ENCODE peak calls at places on chromosomes 7 and 10, in seven cellular contexts. One of them, this sample, is unnamed. For H3K4me1 and H3K9me3, the result is how much of the 10 kb centered on the place peaks cover.

GRCh38 chr7:2649991-2650390 is 18.2 kb downstream of the TTYH3 start:
- DNase-seq in right atrium auricular region: no peak
- DNase-seq in fibroblast of lung: no peak
- DNase-seq in left ventricle myocardium inferior: no peak
- DNase-seq in HCT116: no peak
- DNase-seq in pancreas: no peak
- DNase-seq in CD4-positive, CD25-positive, alpha-beta regulatory T cell: no peak
- DNase-seq in this sample: no peak

GRCh38 chr7:147436718-147437117 is 1153.8 kb upstream of the C7orf33 start:
- DNase-seq in CD4-positive, CD25-positive, alpha-beta regulatory T cell: no peak
- DNase-seq in right atrium auricular region: no peak
- DNase-seq in pancreas: no peak
- DNase-seq in HCT116: no peak
- DNase-seq in fibroblast of lung: no peak
- DNase-seq in left ventricle myocardium inferior: no peak
- DNase-seq in this sample: no peak

GRCh38 chr10:10164845-10165244 is 852.8 kb upstream of the CELF2 start:
- DNase-seq in HCT116: no peak
- DNase-seq in fibroblast of lung: no peak
- DNase-seq in right atrium auricular region: no peak
- DNase-seq in CD4-positive, CD25-positive, alpha-beta regulatory T cell: no peak
- DNase-seq in left ventricle myocardium inferior: no peak
- DNase-seq in pancreas: no peak
- DNase-seq in this sample: no peak

GRCh38 chr7:136480875-136481274 is 387.6 kb upstream of the CHRM2 start:
- DNase-seq in CD4-positive, CD25-positive, alpha-beta regulatory T cell: no peak
- DNase-seq in right atrium auricular region: no peak
- DNase-seq in HCT116: no peak
- DNase-seq in left ventricle myocardium inferior: no peak
- DNase-seq in fibroblast of lung: no peak
- DNase-seq in pancreas: no peak
- DNase-seq in this sample: no peak

GRCh38 chr10:103968441-103969391 is 1.8 kb downstream of the SLK start:
- DNase-seq in left ventricle myocardium inferior: no peak
- DNase-seq in HCT116: no peak
- DNase-seq in fibroblast of lung: no peak
- DNase-seq in right atrium auricular region: no peak
- DNase-seq in pancreas: no peak
- DNase-seq in CD4-positive, CD25-positive, alpha-beta regulatory T cell: no peak
- DNase-seq in this sample: no peak

GRCh38 chr10:110818311-110819257 is 53.1 kb upstream of the PDCD4 start:
- DNase-seq in CD4-positive, CD25-positive, alpha-beta regulatory T cell: no peak
- DNase-seq in pancreas: no peak
- DNase-seq in left ventricle myocardium inferior: no peak
- DNase-seq in right atrium auricular region: no peak
- DNase-seq in HCT116: no peak
- DNase-seq in fibroblast of lung: no peak
- DNase-seq in this sample: no peak

GRCh38 chr7:5681423-5681822 is 100.0 kb downstream of the RNF216 start:
- DNase-seq in right atrium auricular region: no peak
- DNase-seq in left ventricle myocardium inferior: no peak
- DNase-seq in CD4-positive, CD25-positive, alpha-beta regulatory T cell: no peak
- DNase-seq in fibroblast of lung: peak
- DNase-seq in HCT116: no peak
- DNase-seq in pancreas: no peak
- DNase-seq in this sample: no peak

GRCh38 chr10:60963441-60964256 is 19.7 kb upstream of the RHOBTB1 start:
- DNase-seq in left ventricle myocardium inferior: no peak
- DNase-seq in pancreas: no peak
- DNase-seq in fibroblast of lung: peak
- DNase-seq in HCT116: no peak
- DNase-seq in CD4-positive, CD25-positive, alpha-beta regulatory T cell: no peak
- DNase-seq in right atrium auricular region: no peak
- DNase-seq in this sample: no peak

GRCh38 chr10:73967022-73967429 is 30.9 kb upstream of the VCL start:
- DNase-seq in HCT116: no peak
- DNase-seq in left ventricle myocardium inferior: no peak
- DNase-seq in right atrium auricular region: no peak
- DNase-seq in pancreas: no peak
- DNase-seq in CD4-positive, CD25-positive, alpha-beta regulatory T cell: no peak
- DNase-seq in fibroblast of lung: no peak
- DNase-seq in this sample: no peak

GRCh38 chr10:73857446-73857845 is 16.9 kb downstream of the CAMK2G start:
- DNase-seq in HCT116: no peak
- DNase-seq in fibroblast of lung: peak
- DNase-seq in left ventricle myocardium inferior: no peak
- DNase-seq in right atrium auricular region: no peak
- DNase-seq in pancreas: no peak
- DNase-seq in CD4-positive, CD25-positive, alpha-beta regulatory T cell: peak
- DNase-seq in this sample: no peak

GRCh38 chr10:79385804-79386531 is 38.7 kb downstream of the PPIF start:
- DNase-seq in right atrium auricular region: peak
- DNase-seq in CD4-positive, CD25-positive, alpha-beta regulatory T cell: no peak
- DNase-seq in pancreas: peak
- DNase-seq in left ventricle myocardium inferior: peak
- DNase-seq in HCT116: no peak
- DNase-seq in fibroblast of lung: no peak
- DNase-seq in this sample: no peak

GRCh38 chr7:158738841-158739240 is 34.2 kb upstream of the NCAPG2 start:
- DNase-seq in pancreas: no peak
- DNase-seq in fibroblast of lung: no peak
- DNase-seq in left ventricle myocardium inferior: no peak
- DNase-seq in HCT116: no peak
- DNase-seq in right atrium auricular region: no peak
- DNase-seq in CD4-positive, CD25-positive, alpha-beta regulatory T cell: no peak
- DNase-seq in this sample: no peak
- H3K27ac ChIP-seq in pancreas: no peak
- H3K27ac ChIP-seq in fibroblast of lung: no peak
- H3K27ac ChIP-seq in left ventricle myocardium inferior: no peak
- H3K27ac ChIP-seq in HCT116: no peak
- H3K27ac ChIP-seq in right atrium auricular region: no peak
- H3K27ac ChIP-seq in CD4-positive, CD25-positive, alpha-beta regulatory T cell: no peak
- H3K27ac ChIP-seq in this sample: no peak

GRCh38 chr10:124043310-124044142 is 49.9 kb downstream of the CHST15 start:
- DNase-seq in pancreas: peak
- DNase-seq in right atrium auricular region: no peak
- DNase-seq in left ventricle myocardium inferior: no peak
- DNase-seq in HCT116: no peak
- DNase-seq in CD4-positive, CD25-positive, alpha-beta regulatory T cell: no peak
- DNase-seq in fibroblast of lung: no peak
- DNase-seq in this sample: no peak

GRCh38 chr10:124041684-124042445 is 51.5 kb downstream of the CHST15 start:
- DNase-seq in HCT116: no peak
- DNase-seq in left ventricle myocardium inferior: no peak
- DNase-seq in fibroblast of lung: peak
- DNase-seq in right atrium auricular region: no peak
- DNase-seq in pancreas: no peak
- DNase-seq in CD4-positive, CD25-positive, alpha-beta regulatory T cell: no peak
- DNase-seq in this sample: no peak

GRCh38 chr10:124040454-124040853 is 52.9 kb downstream of the CHST15 start:
- DNase-seq in CD4-positive, CD25-positive, alpha-beta regulatory T cell: no peak
- DNase-seq in fibroblast of lung: no peak
- DNase-seq in HCT116: no peak
- DNase-seq in pancreas: no peak
- DNase-seq in right atrium auricular region: no peak
- DNase-seq in left ventricle myocardium inferior: no peak
- DNase-seq in this sample: no peak

GRCh38 chr10:124044143-124044862 is 49.1 kb downstream of the CHST15 start:
- DNase-seq in fibroblast of lung: no peak
- DNase-seq in left ventricle myocardium inferior: no peak
- DNase-seq in right atrium auricular region: no peak
- DNase-seq in CD4-positive, CD25-positive, alpha-beta regulatory T cell: no peak
- DNase-seq in HCT116: no peak
- DNase-seq in pancreas: peak
- DNase-seq in this sample: no peak

DNA sequence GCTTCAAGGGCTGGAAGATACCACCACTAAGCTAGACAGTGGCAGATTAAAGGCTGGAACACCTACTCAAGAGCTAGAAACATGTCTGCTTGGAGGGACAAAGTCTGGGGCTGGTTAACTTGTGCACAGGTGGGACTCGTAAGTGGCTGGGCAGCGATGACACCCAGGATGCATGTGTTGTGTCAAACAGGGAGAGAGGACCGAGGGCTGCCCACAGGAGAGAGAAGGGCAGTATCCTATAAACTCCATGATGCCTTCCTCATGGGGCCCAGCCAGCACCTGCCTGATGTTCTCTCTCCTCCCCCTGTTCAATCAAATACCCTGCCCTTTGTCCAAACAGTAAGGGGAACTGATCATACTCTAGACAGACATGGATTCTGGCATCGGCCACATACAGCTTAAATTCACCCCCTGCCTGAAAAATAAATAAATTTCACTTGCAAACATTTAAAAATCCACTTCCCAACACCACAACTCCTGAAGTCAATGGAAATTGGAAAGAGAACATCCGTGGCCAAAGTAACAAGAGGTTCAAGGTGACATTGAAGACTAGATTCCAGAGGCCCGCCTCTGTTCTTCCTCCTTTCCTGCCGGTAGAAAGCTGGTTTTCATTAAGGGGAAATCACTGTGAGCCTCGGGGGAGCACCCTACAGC is 50.6 kb downstream of the CHST15 start:
- DNase-seq in fibroblast of lung: no peak
- DNase-seq in pancreas: peak
- DNase-seq in CD4-positive, CD25-positive, alpha-beta regulatory T cell: no peak
- DNase-seq in right atrium auricular region: no peak
- DNase-seq in HCT116: no peak
- DNase-seq in left ventricle myocardium inferior: no peak
- DNase-seq in this sample: no peak
- H3K4me1 ChIP-seq in fibroblast of lung: under half
- H3K4me1 ChIP-seq in pancreas: under half
- H3K4me1 ChIP-seq in CD4-positive, CD25-positive, alpha-beta regulatory T cell: under half
- H3K4me1 ChIP-seq in right atrium auricular region: under half
- H3K4me1 ChIP-seq in HCT116: under half
- H3K4me1 ChIP-seq in left ventricle myocardium inferior: under half
- H3K4me1 ChIP-seq in this sample: under half

GRCh38 chr10:133208466-133208865 is 21.6 kb upstream of the UTF1 start:
- DNase-seq in right atrium auricular region: no peak
- DNase-seq in left ventricle myocardium inferior: no peak
- DNase-seq in pancreas: no peak
- DNase-seq in CD4-positive, CD25-positive, alpha-beta regulatory T cell: no peak
- DNase-seq in fibroblast of lung: no peak
- DNase-seq in HCT116: no peak
- DNase-seq in this sample: no peak

GRCh38 chr10:133207627-133208026 is 22.4 kb upstream of the UTF1 start:
- DNase-seq in fibroblast of lung: no peak
- DNase-seq in CD4-positive, CD25-positive, alpha-beta regulatory T cell: no peak
- DNase-seq in left ventricle myocardium inferior: no peak
- DNase-seq in HCT116: no peak
- DNase-seq in pancreas: no peak
- DNase-seq in right atrium auricular region: no peak
- DNase-seq in this sample: no peak

GRCh38 chr10:133209641-133210040 is 20.4 kb upstream of the UTF1 start:
- DNase-seq in CD4-positive, CD25-positive, alpha-beta regulatory T cell: no peak
- DNase-seq in HCT116: no peak
- DNase-seq in right atrium auricular region: no peak
- DNase-seq in pancreas: no peak
- DNase-seq in left ventricle myocardium inferior: no peak
- DNase-seq in fibroblast of lung: no peak
- DNase-seq in this sample: no peak

GRCh38 chr10:133210398-133211140 is 19.4 kb upstream of the UTF1 start:
- DNase-seq in pancreas: no peak
- DNase-seq in fibroblast of lung: no peak
- DNase-seq in CD4-positive, CD25-positive, alpha-beta regulatory T cell: no peak
- DNase-seq in left ventricle myocardium inferior: no peak
- DNase-seq in right atrium auricular region: no peak
- DNase-seq in HCT116: no peak
- DNase-seq in this sample: no peak

DNA sequence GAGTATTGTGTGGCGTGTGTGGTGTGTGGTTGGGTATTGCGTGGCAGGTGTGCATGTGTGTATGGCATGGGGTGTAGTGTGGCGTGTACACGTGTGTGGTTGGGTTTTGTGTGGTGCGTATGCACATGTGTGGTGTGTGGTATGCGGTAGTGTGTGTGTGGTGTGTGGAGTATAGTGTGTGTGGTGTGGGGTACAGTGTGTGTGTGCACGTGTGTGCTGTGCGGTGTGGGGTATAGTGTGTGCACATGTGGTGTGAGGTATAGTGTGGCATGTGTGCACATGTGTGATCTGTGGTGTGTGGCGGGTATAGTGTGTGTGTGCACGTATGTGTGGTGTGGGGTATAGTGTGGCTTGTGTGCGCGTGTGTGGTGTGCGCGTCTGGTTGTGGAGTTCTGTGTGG is 20.9 kb upstream of the UTF1 start:
- DNase-seq in left ventricle myocardium inferior: no peak
- DNase-seq in pancreas: no peak
- DNase-seq in fibroblast of lung: no peak
- DNase-seq in CD4-positive, CD25-positive, alpha-beta regulatory T cell: no peak
- DNase-seq in right atrium auricular region: no peak
- DNase-seq in HCT116: no peak
- DNase-seq in this sample: no peak
- H3K9me3 ChIP-seq in left ventricle myocardium inferior: under half
- H3K9me3 ChIP-seq in pancreas: under half
- H3K9me3 ChIP-seq in fibroblast of lung: under half
- H3K9me3 ChIP-seq in CD4-positive, CD25-positive, alpha-beta regulatory T cell: under half
- H3K9me3 ChIP-seq in right atrium auricular region: under half
- H3K9me3 ChIP-seq in HCT116: under half
- H3K9me3 ChIP-seq in this sample: under half

DNA sequence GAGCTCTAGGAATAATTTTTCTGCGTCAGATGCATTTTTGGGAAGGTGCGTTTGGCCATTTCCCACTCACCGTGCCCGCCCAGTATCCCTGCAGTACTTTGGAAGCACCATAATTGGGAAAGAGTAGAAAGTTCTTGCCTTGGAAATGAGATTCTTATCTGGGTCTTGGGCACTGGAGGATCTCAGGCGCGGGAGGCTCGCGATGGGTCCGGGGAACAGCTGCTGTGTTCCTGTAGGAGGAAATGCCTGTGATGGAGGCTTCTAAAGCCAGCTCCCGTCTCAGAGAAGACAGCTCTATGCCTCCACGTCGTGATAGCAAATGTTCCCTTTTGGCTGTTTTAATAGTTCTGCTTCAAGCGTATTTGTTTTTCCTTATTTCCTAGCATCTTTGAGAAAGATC is 280.6 kb downstream of the DPP6 start:
- DNase-seq in pancreas: no peak
- DNase-seq in CD4-positive, CD25-positive, alpha-beta regulatory T cell: no peak
- DNase-seq in HCT116: no peak
- DNase-seq in left ventricle myocardium inferior: no peak
- DNase-seq in right atrium auricular region: no peak
- DNase-seq in fibroblast of lung: no peak
- DNase-seq in this sample: no peak
- H3K27ac ChIP-seq in pancreas: no peak
- H3K27ac ChIP-seq in CD4-positive, CD25-positive, alpha-beta regulatory T cell: no peak
- H3K27ac ChIP-seq in HCT116: no peak
- H3K27ac ChIP-seq in left ventricle myocardium inferior: no peak
- H3K27ac ChIP-seq in right atrium auricular region: no peak
- H3K27ac ChIP-seq in fibroblast of lung: no peak
- H3K27ac ChIP-seq in this sample: no peak